ENCODE peak calls at places on chromosomes 4 and X, in nine cellular contexts. R is neural crest cell; I is AG04450; D is NCI-H510A treated with DMSO at 0.1 percent for 48 hours; Y is DMS 273 treated with DMSO at 0.1 percent for 48 hours; N is endothelial cell of umbilical vein; W is stimulated activated CD4-positive, alpha-beta T cell treated with anti-CD3 and anti-CD28 coated beads, Interleukin-2, amount 100 ng/mL, for 24 hours; H is endothelial cell; V is kidney. J is an unnamed sample.

GRCh38 chrX:40880712-40881111 is 145.4 kb upstream of the MED14 start:
- DNase-seq in R (no peak), I (no peak), D (no peak), Y (no peak), N (no peak), W (no peak), H (no peak), V (no peak), J (no peak)

GRCh38 chr4:142091691-142092182 is 455.4 kb downstream of the IL15 start:
- DNase-seq in R (no peak), I (peak), D (no peak), Y (no peak), N (peak), W (no peak), H (no peak), V (no peak), J (no peak)

GRCh38 chr4:153518001-153518400 is 51.8 kb downstream of the TMEM131L start:
- DNase-seq in R (no peak), I (no peak), D (no peak), Y (no peak), N (peak), W (no peak), H (no peak), V (no peak), J (no peak)

GRCh38 chr4:73673286-73673685 is 53.0 kb upstream of the RASSF6 start:
- DNase-seq in R (no peak), I (no peak), D (no peak), Y (no peak), N (no peak), W (no peak), H (no peak), V (no peak), J (no peak)

GRCh38 chr4:180706766-180707165 is 1536.4 kb upstream of the TENM3 start:
- DNase-seq in R (no peak), I (no peak), D (no peak), Y (no peak), N (no peak), W (no peak), H (no peak), V (no peak), J (no peak)

GRCh38 chrX:48520976-48521352 is 644 bp upstream of the EBP start:
- DNase-seq in R (no peak), I (no peak), D (no peak), Y (peak), N (no peak), W (no peak), H (no peak), V (no peak), J (no peak)

GRCh38 chr4:16083217-16084191 is at the start of gene PROM1:
- DNase-seq in R (peak), I (no peak), D (peak), Y (no peak), N (no peak), W (peak), H (peak), V (peak), J (no peak)

GRCh38 chrX:149940015-149940716 is 1.9 kb upstream of the EOLA2 start:
- DNase-seq in R (peak), I (peak), D (peak), Y (peak), N (peak), W (peak), H (peak), V (peak), J (peak)

GRCh38 chr4:177119021-177119461 is 190.6 kb upstream of the NEIL3 start:
- DNase-seq in R (no peak), I (no peak), D (no peak), Y (no peak), N (no peak), W (no peak), H (no peak), V (no peak), J (no peak)

GRCh38 chrX:3663576-3664290 is 49.7 kb downstream of the PRKX start:
- DNase-seq in R (no peak), I (no peak), D (no peak), Y (no peak), N (no peak), W (no peak), H (no peak), V (no peak), J (peak)

GRCh38 chr4:17811078-17811603 is 362 bp downstream of the NCAPG start:
- DNase-seq in R (no peak), I (no peak), D (peak), Y (no peak), N (no peak), W (peak), H (no peak), V (no peak), J (peak)

GRCh38 chr4:95095352-95095974 is 337.7 kb downstream of the BMPR1B start:
- DNase-seq in R (no peak), I (no peak), D (peak), Y (peak), N (peak), W (no peak), H (peak), V (no peak), J (no peak)

GRCh38 chr4:118969359-118969758 is 80.7 kb downstream of the SYNPO2 start:
- DNase-seq in R (no peak), I (no peak), D (peak), Y (no peak), N (peak), W (no peak), H (peak), V (no peak), J (no peak)

GRCh38 chrX:6852121-6852520 is 295.4 kb upstream of the STS start:
- DNase-seq in R (no peak), I (no peak), D (no peak), Y (no peak), N (no peak), W (no peak), H (no peak), V (no peak), J (no peak)

GRCh38 chrX:41605144-41605543 is 83.6 kb upstream of the GPR34 start:
- DNase-seq in R (no peak), I (no peak), D (no peak), Y (peak), N (no peak), W (no peak), H (no peak), V (no peak), J (no peak)

GRCh38 chrX:100477468-100477867 is 67.4 kb upstream of the PCDH19 start:
- DNase-seq in R (no peak), I (no peak), D (no peak), Y (no peak), N (no peak), W (no peak), H (no peak), V (no peak), J (no peak)

GRCh38 chrX:70554081-70554480 is 109.4 kb downstream of the DLG3 start:
- DNase-seq in R (no peak), I (no peak), D (peak), Y (no peak), N (peak), W (no peak), H (no peak), V (no peak), J (no peak)

GRCh38 chr4:4859799-4860380 is 425 bp downstream of the MSX1 start:
- DNase-seq in R (no peak), I (no peak), D (no peak), Y (no peak), N (peak), W (no peak), H (peak), V (no peak), J (no peak)

GRCh38 chrX:34288782-34289181 is 156.7 kb upstream of the FAM47A start:
- DNase-seq in R (no peak), I (no peak), D (no peak), Y (no peak), N (peak), W (no peak), H (no peak), V (no peak), J (no peak)

GRCh38 chr4:147714575-147715401 is 17.1 kb upstream of the ARHGAP10 start:
- DNase-seq in R (no peak), I (peak), D (no peak), Y (no peak), N (peak), W (no peak), H (no peak), V (no peak), J (peak)

GRCh38 chr4:83269256-83269655 is 15.3 kb downstream of the COQ2 start:
- DNase-seq in R (no peak), I (no peak), D (no peak), Y (no peak), N (no peak), W (no peak), H (no peak), V (no peak), J (no peak)

GRCh38 chr4:150849016-150849415 is 166.1 kb downstream of the LRBA start:
- DNase-seq in R (no peak), I (no peak), D (no peak), Y (no peak), N (no peak), W (no peak), H (no peak), V (no peak), J (no peak)

GRCh38 chrX:78333521-78333920 is 6.1 kb upstream of the CYSLTR1 start:
- DNase-seq in R (no peak), I (no peak), D (no peak), Y (no peak), N (no peak), W (no peak), H (no peak), V (no peak), J (no peak)

J was measured in lower leg skin.